ENCODE peak calls at places on chromosomes 13 and 19, in five cellular contexts. Q, I, D, S and K are unnamed samples.

GRCh38 chr13:76730220-76730619 is 156.0 kb downstream of the KCTD12 start:
- DNase-seq in D (no peak), Q (no peak), I (no peak), S (no peak), K (no peak)

GRCh38 chr19:16836115-16836905 is 7.1 kb downstream of the SIN3B start:
- DNase-seq in D (no peak), S (no peak), I (no peak), Q (no peak), K (no peak)

GRCh38 chr13:21219044-21219381 is 42.6 kb downstream of the MRPL57 start:
- DNase-seq in D (no peak), S (no peak), Q (no peak), I (no peak), K (no peak)

GRCh38 chr13:32528358-32528757 is 10.2 kb downstream of the N4BP2L2 start:
- DNase-seq in I (no peak), S (no peak), D (no peak), Q (no peak), K (no peak)

GRCh38 chr19:2282062-2282861 is at the start of gene PEAK3:
- DNase-seq in S (peak; percentile 54), D (no peak), Q (no peak), I (peak; percentile 87), K (no peak)

GRCh38 chr13:58134525-58134924 is 503.0 kb downstream of the PCDH17 start:
- DNase-seq in S (no peak), Q (no peak), D (no peak), I (no peak), K (no peak)

GRCh38 chr19:44757735-44758505 is 9.4 kb downstream of the BCL3 start:
- DNase-seq in D (no peak), Q (no peak), I (peak; percentile 88), S (no peak), K (no peak)

GRCh38 chr13:114313061-114313860 is 1.0 kb upstream of the CHAMP1 start:
- DNase-seq in D (no peak), S (no peak), I (no peak), Q (no peak), K (no peak)

GRCh38 chr19:51421229-51422052 is 4.0 kb upstream of the SIGLEC10 start:
- DNase-seq in I (no peak), D (no peak), Q (no peak), S (no peak), K (no peak)

GRCh38 chr19:44113784-44114390 is 688 bp downstream of the ZNF225 start:
- DNase-seq in I (no peak), Q (no peak), S (no peak), D (no peak), K (no peak)

GRCh38 chr13:23701646-23702045 is 131.4 kb downstream of the TNFRSF19 start:
- DNase-seq in S (no peak), D (no peak), I (peak; percentile 88), Q (no peak), K (no peak)

GRCh38 chr19:32397736-32398135 is 7.8 kb upstream of the DPY19L3 start:
- DNase-seq in Q (no peak), I (no peak), S (no peak), D (no peak), K (no peak)

GRCh38 chr19:52695996-52696395 is 38.8 kb downstream of the ZNF611 start:
- DNase-seq in S (no peak), Q (no peak), I (no peak), D (no peak), K (no peak)

GRCh38 chr19:57171551-57172081 is 4.3 kb upstream of the DUXA start:
- DNase-seq in S (no peak), D (peak; percentile 15), I (peak; percentile 31), Q (no peak), K (peak; percentile 6)

GRCh38 chr19:2512523-2513431 is 36.9 kb downstream of the GADD45B start:
- DNase-seq in D (no peak), Q (no peak), S (no peak), I (no peak), K (no peak)

GRCh38 chr19:18416778-18417249 is 2.4 kb upstream of the SSBP4 start:
- DNase-seq in I (peak; percentile 94), D (peak; percentile 63), S (no peak), Q (no peak), K (peak; percentile 79)

GRCh38 chr19:44552324-44552723 is 22.8 kb upstream of the CEACAM20 start:
- DNase-seq in S (no peak), D (no peak), Q (no peak), I (no peak), K (no peak)

GRCh38 chr19:54457773-54458647 is 5.6 kb downstream of the LENG9 start:
- DNase-seq in S (no peak), Q (no peak), I (no peak), D (no peak), K (no peak)